ENCODE peak calls at places on chromosomes 12 and 14, in five cellular contexts. One of them, this sample, is unnamed. For H3K9me3, the result is how much of the 10 kb centered on the place peaks cover.

GRCh38 chr12:108768591-108769500 is 37.5 kb upstream of the CORO1C start:
- DNase-seq in MM.1S: peak
- DNase-seq in CD4-positive, CD25-positive, alpha-beta regulatory T cell: no peak
- DNase-seq in adipocyte: no peak
- DNase-seq in A673: peak
- DNase-seq in this sample: no peak

GRCh38 chr12:109734219-109735000 is 20.8 kb downstream of the FAM222A start:
- DNase-seq in A673: peak
- DNase-seq in adipocyte: no peak
- DNase-seq in CD4-positive, CD25-positive, alpha-beta regulatory T cell: no peak
- DNase-seq in MM.1S: no peak
- DNase-seq in this sample: no peak

GRCh38 chr14:95337052-95337595 is 17.4 kb upstream of the CLMN start:
- DNase-seq in adipocyte: no peak
- DNase-seq in MM.1S: no peak
- DNase-seq in A673: no peak
- DNase-seq in CD4-positive, CD25-positive, alpha-beta regulatory T cell: no peak
- DNase-seq in this sample: no peak

GRCh38 chr12:79373896-79374499 is 316.8 kb downstream of the PAWR start:
- DNase-seq in MM.1S: peak
- DNase-seq in adipocyte: peak
- DNase-seq in A673: peak
- DNase-seq in CD4-positive, CD25-positive, alpha-beta regulatory T cell: no peak
- DNase-seq in this sample: no peak

GRCh38 chr12:3129301-3130052 is 52.3 kb downstream of the TSPAN9 start:
- DNase-seq in A673: no peak
- DNase-seq in CD4-positive, CD25-positive, alpha-beta regulatory T cell: peak
- DNase-seq in adipocyte: no peak
- DNase-seq in MM.1S: peak
- DNase-seq in this sample: no peak

GRCh38 chr12:21528953-21529352 is 2.9 kb downstream of the SPX start:
- DNase-seq in CD4-positive, CD25-positive, alpha-beta regulatory T cell: no peak
- DNase-seq in adipocyte: no peak
- DNase-seq in MM.1S: no peak
- DNase-seq in A673: peak
- DNase-seq in this sample: no peak

GRCh38 chr12:124764451-124764850 is 99.2 kb downstream of the SCARB1 start:
- DNase-seq in A673: peak
- DNase-seq in adipocyte: peak
- DNase-seq in CD4-positive, CD25-positive, alpha-beta regulatory T cell: no peak
- DNase-seq in MM.1S: peak
- DNase-seq in this sample: no peak

GRCh38 chr12:75766263-75767160 is 255.1 kb upstream of the KRR1 start:
- DNase-seq in MM.1S: no peak
- DNase-seq in adipocyte: peak
- DNase-seq in A673: no peak
- DNase-seq in CD4-positive, CD25-positive, alpha-beta regulatory T cell: no peak
- DNase-seq in this sample: no peak

GRCh38 chr12:8077207-8077606 is 4.9 kb upstream of the NECAP1 start:
- DNase-seq in MM.1S: no peak
- DNase-seq in CD4-positive, CD25-positive, alpha-beta regulatory T cell: no peak
- DNase-seq in A673: peak
- DNase-seq in adipocyte: peak
- DNase-seq in this sample: no peak

GRCh38 chr12:94020335-94020734 is 128.0 kb upstream of the PLXNC1 start:
- DNase-seq in CD4-positive, CD25-positive, alpha-beta regulatory T cell: no peak
- DNase-seq in adipocyte: peak
- DNase-seq in MM.1S: no peak
- DNase-seq in A673: no peak
- DNase-seq in this sample: no peak

GRCh38 chr12:63918788-63919300 is 74.3 kb downstream of the SRGAP1 start:
- DNase-seq in CD4-positive, CD25-positive, alpha-beta regulatory T cell: no peak
- DNase-seq in adipocyte: peak
- DNase-seq in A673: peak
- DNase-seq in MM.1S: no peak
- DNase-seq in this sample: no peak

GRCh38 chr14:22926316-22926715 is 2.9 kb downstream of the PRMT5 start:
- DNase-seq in MM.1S: no peak
- DNase-seq in adipocyte: peak
- DNase-seq in A673: no peak
- DNase-seq in CD4-positive, CD25-positive, alpha-beta regulatory T cell: no peak
- DNase-seq in this sample: no peak

GRCh38 chr14:41805633-41806032 is 199.0 kb downstream of the LRFN5 start:
- DNase-seq in adipocyte: no peak
- DNase-seq in CD4-positive, CD25-positive, alpha-beta regulatory T cell: no peak
- DNase-seq in A673: no peak
- DNase-seq in MM.1S: no peak
- DNase-seq in this sample: no peak

GRCh38 chr14:41806355-41806975 is 199.8 kb downstream of the LRFN5 start:
- DNase-seq in adipocyte: no peak
- DNase-seq in CD4-positive, CD25-positive, alpha-beta regulatory T cell: no peak
- DNase-seq in A673: no peak
- DNase-seq in MM.1S: no peak
- DNase-seq in this sample: no peak

DNA sequence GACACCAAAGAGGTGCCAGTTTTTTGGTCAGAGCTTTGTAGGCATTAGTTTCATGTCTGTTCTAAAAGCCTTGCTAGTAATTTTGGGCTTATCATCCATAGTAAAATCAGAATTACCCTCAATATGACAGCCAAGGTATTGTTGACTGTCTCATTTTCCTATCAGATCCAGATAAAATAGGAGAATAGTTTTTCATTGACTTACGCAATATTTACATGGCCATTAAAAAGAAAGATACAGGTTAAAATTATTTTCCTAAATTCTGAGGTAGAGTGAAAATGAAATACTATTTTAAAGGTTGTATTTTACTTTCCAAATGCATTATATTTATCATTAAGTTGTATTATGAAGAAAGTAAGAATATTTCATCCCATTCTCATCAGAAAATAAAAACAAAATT is 203.7 kb downstream of the LRFN5 start:
- DNase-seq in A673: no peak
- DNase-seq in MM.1S: no peak
- DNase-seq in adipocyte: no peak
- DNase-seq in CD4-positive, CD25-positive, alpha-beta regulatory T cell: no peak
- DNase-seq in this sample: no peak
- H3K9me3 ChIP-seq in A673: under half
- H3K9me3 ChIP-seq in MM.1S: under half
- H3K9me3 ChIP-seq in adipocyte: under half
- H3K9me3 ChIP-seq in CD4-positive, CD25-positive, alpha-beta regulatory T cell: under half
- H3K9me3 ChIP-seq in this sample: under half

GRCh38 chr12:52757449-52758176 is 19.5 kb downstream of the KRT76 start:
- DNase-seq in A673: no peak
- DNase-seq in MM.1S: no peak
- DNase-seq in CD4-positive, CD25-positive, alpha-beta regulatory T cell: no peak
- DNase-seq in adipocyte: no peak
- DNase-seq in this sample: no peak
- H3K9me3 ChIP-seq in A673: under half
- H3K9me3 ChIP-seq in MM.1S: under half
- H3K9me3 ChIP-seq in CD4-positive, CD25-positive, alpha-beta regulatory T cell: under half
- H3K9me3 ChIP-seq in adipocyte: under half
- H3K9me3 ChIP-seq in this sample: under half

GRCh38 chr14:32821989-32822653 is 116.6 kb upstream of the NPAS3 start:
- DNase-seq in MM.1S: no peak
- DNase-seq in CD4-positive, CD25-positive, alpha-beta regulatory T cell: no peak
- DNase-seq in adipocyte: peak
- DNase-seq in A673: no peak
- DNase-seq in this sample: no peak
- H3K9me3 ChIP-seq in MM.1S: under half
- H3K9me3 ChIP-seq in CD4-positive, CD25-positive, alpha-beta regulatory T cell: under half
- H3K9me3 ChIP-seq in adipocyte: under half
- H3K9me3 ChIP-seq in A673: under half
- H3K9me3 ChIP-seq in this sample: under half

GRCh38 chr12:71763682-71764379 is 9.2 kb downstream of the RAB21 start:
- DNase-seq in CD4-positive, CD25-positive, alpha-beta regulatory T cell: no peak
- DNase-seq in adipocyte: no peak
- DNase-seq in A673: no peak
- DNase-seq in MM.1S: no peak
- DNase-seq in this sample: no peak

GRCh38 chr12:71766202-71766601 is 11.5 kb downstream of the RAB21 start:
- DNase-seq in A673: no peak
- DNase-seq in CD4-positive, CD25-positive, alpha-beta regulatory T cell: no peak
- DNase-seq in MM.1S: no peak
- DNase-seq in adipocyte: no peak
- DNase-seq in this sample: no peak

GRCh38 chr12:71768900-71769299 is 14.2 kb downstream of the RAB21 start:
- DNase-seq in A673: no peak
- DNase-seq in CD4-positive, CD25-positive, alpha-beta regulatory T cell: no peak
- DNase-seq in MM.1S: no peak
- DNase-seq in adipocyte: no peak
- DNase-seq in this sample: no peak

GRCh38 chr12:71767183-71767582 is 12.5 kb downstream of the RAB21 start:
- DNase-seq in MM.1S: no peak
- DNase-seq in A673: no peak
- DNase-seq in CD4-positive, CD25-positive, alpha-beta regulatory T cell: no peak
- DNase-seq in adipocyte: no peak
- DNase-seq in this sample: no peak

DNA sequence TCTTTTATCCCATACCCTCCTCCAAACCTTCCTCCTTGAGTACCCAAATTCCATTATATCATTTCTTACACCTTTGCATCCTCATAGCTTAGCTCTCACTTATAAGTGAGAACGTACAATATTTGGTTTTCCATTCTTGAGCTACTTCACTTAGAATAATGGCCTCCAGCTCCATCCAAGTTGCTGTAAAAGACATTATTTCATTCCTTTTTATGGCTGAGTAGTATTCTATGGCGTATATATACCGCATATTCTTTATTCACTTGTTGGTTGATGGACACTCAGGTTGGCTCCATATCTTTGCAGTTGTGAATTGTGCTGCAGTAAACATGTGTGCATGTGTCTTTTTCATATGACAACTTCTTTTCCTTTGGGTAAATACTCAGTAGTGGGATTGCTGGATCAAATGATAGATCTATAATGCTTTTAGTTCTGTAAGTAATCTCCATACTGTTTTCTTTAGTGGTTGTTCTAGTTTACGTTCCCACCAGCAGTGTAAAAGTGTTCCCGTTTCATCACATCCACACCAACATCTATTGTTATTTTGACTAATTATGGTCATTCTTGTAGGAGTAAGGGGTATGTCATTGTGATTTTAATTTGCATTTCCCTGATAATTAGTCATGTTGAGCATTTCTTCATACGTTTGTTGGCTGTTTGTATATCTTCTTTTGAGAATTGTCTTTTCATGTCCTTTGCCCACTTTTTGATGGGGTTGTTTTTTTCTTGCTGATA is 10.1 kb downstream of the RAB21 start:
- DNase-seq in CD4-positive, CD25-positive, alpha-beta regulatory T cell: no peak
- DNase-seq in A673: no peak
- DNase-seq in adipocyte: no peak
- DNase-seq in MM.1S: no peak
- DNase-seq in this sample: no peak
- H3K9me3 ChIP-seq in CD4-positive, CD25-positive, alpha-beta regulatory T cell: under half
- H3K9me3 ChIP-seq in A673: under half
- H3K9me3 ChIP-seq in adipocyte: under half
- H3K9me3 ChIP-seq in MM.1S: under half
- H3K9me3 ChIP-seq in this sample: under half

GRCh38 chr14:26605602-26606001 is 7.8 kb upstream of the NOVA1 start:
- DNase-seq in CD4-positive, CD25-positive, alpha-beta regulatory T cell: no peak
- DNase-seq in adipocyte: no peak
- DNase-seq in A673: no peak
- DNase-seq in MM.1S: no peak
- DNase-seq in this sample: no peak
- H3K9me3 ChIP-seq in CD4-positive, CD25-positive, alpha-beta regulatory T cell: under half
- H3K9me3 ChIP-seq in adipocyte: under half
- H3K9me3 ChIP-seq in A673: under half
- H3K9me3 ChIP-seq in MM.1S: under half
- H3K9me3 ChIP-seq in this sample: under half

GRCh38 chr12:34373926-34374325 is 351.6 kb downstream of the ALG10 start:
- DNase-seq in adipocyte: no peak
- DNase-seq in CD4-positive, CD25-positive, alpha-beta regulatory T cell: no peak
- DNase-seq in MM.1S: no peak
- DNase-seq in A673: no peak
- DNase-seq in this sample: no peak

GRCh38 chr12:34371050-34371449 is 348.8 kb downstream of the ALG10 start:
- DNase-seq in MM.1S: no peak
- DNase-seq in A673: no peak
- DNase-seq in adipocyte: no peak
- DNase-seq in CD4-positive, CD25-positive, alpha-beta regulatory T cell: no peak
- DNase-seq in this sample: no peak

GRCh38 chr12:34372003-34372402 is 349.7 kb downstream of the ALG10 start:
- DNase-seq in A673: no peak
- DNase-seq in CD4-positive, CD25-positive, alpha-beta regulatory T cell: no peak
- DNase-seq in adipocyte: no peak
- DNase-seq in MM.1S: no peak
- DNase-seq in this sample: no peak

GRCh38 chr12:34363050-34363673 is 340.9 kb downstream of the ALG10 start:
- DNase-seq in A673: no peak
- DNase-seq in adipocyte: no peak
- DNase-seq in CD4-positive, CD25-positive, alpha-beta regulatory T cell: no peak
- DNase-seq in MM.1S: no peak
- DNase-seq in this sample: no peak

GRCh38 chr12:34368079-34368478 is 345.8 kb downstream of the ALG10 start:
- DNase-seq in adipocyte: no peak
- DNase-seq in CD4-positive, CD25-positive, alpha-beta regulatory T cell: no peak
- DNase-seq in MM.1S: no peak
- DNase-seq in A673: no peak
- DNase-seq in this sample: no peak
- H3K9me3 ChIP-seq in adipocyte: under half
- H3K9me3 ChIP-seq in CD4-positive, CD25-positive, alpha-beta regulatory T cell: half or more
- H3K9me3 ChIP-seq in MM.1S: under half
- H3K9me3 ChIP-seq in A673: under half
- H3K9me3 ChIP-seq in this sample: under half